ENCODE peak calls at places on chromosomes 6 and 20, in nine cellular contexts. One of them, this sample, is unnamed.
A peak's percentile ranks its signal among the peaks of the same experiment; 100 is the strongest.

GRCh38 chr6:132695773-132696172 is 18.1 kb downstream of the VNN1 start:
- DNase-seq in cardiac muscle cell: no peak
- DNase-seq in A172: peak; percentile 3
- DNase-seq in tibial artery: no peak
- DNase-seq in posterior cingulate gyrus: no peak
- DNase-seq in activated CD4-positive, alpha-beta T cell treated with anti-CD3 and anti-CD28 coated beads for 48 hours: no peak
- DNase-seq in pancreas: no peak
- DNase-seq in myocyte: no peak
- DNase-seq in ovary: no peak
- DNase-seq in this sample: no peak

GRCh38 chr6:95511404-95511803 is 65.9 kb upstream of the MANEA start:
- DNase-seq in tibial artery: no peak
- DNase-seq in posterior cingulate gyrus: no peak
- DNase-seq in cardiac muscle cell: no peak
- DNase-seq in pancreas: no peak
- DNase-seq in A172: no peak
- DNase-seq in activated CD4-positive, alpha-beta T cell treated with anti-CD3 and anti-CD28 coated beads for 48 hours: no peak
- DNase-seq in myocyte: no peak
- DNase-seq in ovary: no peak
- DNase-seq in this sample: no peak

GRCh38 chr20:19114410-19114809 is 98.0 kb upstream of the SLC24A3 start:
- DNase-seq in myocyte: no peak
- DNase-seq in posterior cingulate gyrus: no peak
- DNase-seq in tibial artery: no peak
- DNase-seq in A172: no peak
- DNase-seq in pancreas: no peak
- DNase-seq in activated CD4-positive, alpha-beta T cell treated with anti-CD3 and anti-CD28 coated beads for 48 hours: no peak
- DNase-seq in cardiac muscle cell: no peak
- DNase-seq in ovary: no peak
- DNase-seq in this sample: no peak

GRCh38 chr6:19538086-19538485 is 299.1 kb upstream of the ID4 start:
- DNase-seq in cardiac muscle cell: no peak
- DNase-seq in activated CD4-positive, alpha-beta T cell treated with anti-CD3 and anti-CD28 coated beads for 48 hours: no peak
- DNase-seq in myocyte: no peak
- DNase-seq in A172: no peak
- DNase-seq in tibial artery: no peak
- DNase-seq in ovary: no peak
- DNase-seq in posterior cingulate gyrus: no peak
- DNase-seq in pancreas: peak; percentile 66
- DNase-seq in this sample: no peak

GRCh38 chr6:53290547-53291510 is 57.9 kb downstream of the ELOVL5 start:
- DNase-seq in pancreas: no peak
- DNase-seq in ovary: no peak
- DNase-seq in myocyte: no peak
- DNase-seq in cardiac muscle cell: no peak
- DNase-seq in tibial artery: no peak
- DNase-seq in activated CD4-positive, alpha-beta T cell treated with anti-CD3 and anti-CD28 coated beads for 48 hours: peak; percentile 11
- DNase-seq in A172: no peak
- DNase-seq in posterior cingulate gyrus: no peak
- DNase-seq in this sample: no peak

GRCh38 chr6:98581725-98582124 is 252.6 kb upstream of the POU3F2 start:
- DNase-seq in tibial artery: no peak
- DNase-seq in A172: no peak
- DNase-seq in pancreas: no peak
- DNase-seq in cardiac muscle cell: no peak
- DNase-seq in posterior cingulate gyrus: no peak
- DNase-seq in myocyte: no peak
- DNase-seq in activated CD4-positive, alpha-beta T cell treated with anti-CD3 and anti-CD28 coated beads for 48 hours: no peak
- DNase-seq in ovary: no peak
- DNase-seq in this sample: no peak

GRCh38 chr6:15527838-15528617 is 134.8 kb downstream of the DTNBP1 start:
- DNase-seq in ovary: no peak
- DNase-seq in myocyte: no peak
- DNase-seq in A172: no peak
- DNase-seq in posterior cingulate gyrus: no peak
- DNase-seq in pancreas: no peak
- DNase-seq in tibial artery: no peak
- DNase-seq in cardiac muscle cell: no peak
- DNase-seq in activated CD4-positive, alpha-beta T cell treated with anti-CD3 and anti-CD28 coated beads for 48 hours: no peak
- DNase-seq in this sample: no peak

GRCh38 chr20:45174434-45175364 is at the start of gene PI3:
- DNase-seq in cardiac muscle cell: peak; percentile 85
- DNase-seq in activated CD4-positive, alpha-beta T cell treated with anti-CD3 and anti-CD28 coated beads for 48 hours: no peak
- DNase-seq in tibial artery: no peak
- DNase-seq in pancreas: no peak
- DNase-seq in myocyte: no peak
- DNase-seq in A172: peak; percentile 76
- DNase-seq in ovary: no peak
- DNase-seq in posterior cingulate gyrus: no peak
- DNase-seq in this sample: no peak

GRCh38 chr6:125944434-125944816 is 12.1 kb upstream of the HINT3 start:
- DNase-seq in ovary: peak; percentile 73
- DNase-seq in tibial artery: peak; percentile 77
- DNase-seq in posterior cingulate gyrus: peak; percentile 57
- DNase-seq in pancreas: peak; percentile 73
- DNase-seq in myocyte: peak; percentile 53
- DNase-seq in A172: peak; percentile 40
- DNase-seq in cardiac muscle cell: peak; percentile 91
- DNase-seq in activated CD4-positive, alpha-beta T cell treated with anti-CD3 and anti-CD28 coated beads for 48 hours: no peak
- DNase-seq in this sample: peak; percentile 31

GRCh38 chr20:44448753-44449546 is 26.7 kb upstream of the TTPAL start:
- DNase-seq in myocyte: no peak
- DNase-seq in tibial artery: no peak
- DNase-seq in cardiac muscle cell: peak; percentile 31
- DNase-seq in activated CD4-positive, alpha-beta T cell treated with anti-CD3 and anti-CD28 coated beads for 48 hours: peak; percentile 37
- DNase-seq in posterior cingulate gyrus: no peak
- DNase-seq in pancreas: no peak
- DNase-seq in ovary: no peak
- DNase-seq in A172: peak; percentile 21
- DNase-seq in this sample: no peak

GRCh38 chr6:31661867-31662723 is 1.5 kb upstream of the C6orf47 start:
- DNase-seq in cardiac muscle cell: no peak
- DNase-seq in A172: no peak
- DNase-seq in activated CD4-positive, alpha-beta T cell treated with anti-CD3 and anti-CD28 coated beads for 48 hours: no peak
- DNase-seq in pancreas: no peak
- DNase-seq in posterior cingulate gyrus: no peak
- DNase-seq in tibial artery: no peak
- DNase-seq in myocyte: no peak
- DNase-seq in ovary: peak; percentile 41
- DNase-seq in this sample: no peak

GRCh38 chr20:872855-873520 is 39.5 kb downstream of the FAM110A start:
- DNase-seq in posterior cingulate gyrus: no peak
- DNase-seq in myocyte: no peak
- DNase-seq in pancreas: no peak
- DNase-seq in A172: no peak
- DNase-seq in activated CD4-positive, alpha-beta T cell treated with anti-CD3 and anti-CD28 coated beads for 48 hours: no peak
- DNase-seq in ovary: no peak
- DNase-seq in tibial artery: no peak
- DNase-seq in cardiac muscle cell: no peak
- DNase-seq in this sample: no peak

GRCh38 chr6:37303891-37304503 is 46.1 kb upstream of the TMEM217 start:
- DNase-seq in cardiac muscle cell: peak; percentile 61
- DNase-seq in A172: peak; percentile 29
- DNase-seq in myocyte: peak; percentile 46
- DNase-seq in activated CD4-positive, alpha-beta T cell treated with anti-CD3 and anti-CD28 coated beads for 48 hours: peak; percentile 27
- DNase-seq in posterior cingulate gyrus: no peak
- DNase-seq in ovary: peak; percentile 45
- DNase-seq in pancreas: no peak
- DNase-seq in tibial artery: no peak
- DNase-seq in this sample: no peak

GRCh38 chr6:12238191-12238590 is 52.0 kb upstream of the EDN1 start:
- DNase-seq in tibial artery: no peak
- DNase-seq in posterior cingulate gyrus: no peak
- DNase-seq in cardiac muscle cell: no peak
- DNase-seq in A172: no peak
- DNase-seq in myocyte: no peak
- DNase-seq in activated CD4-positive, alpha-beta T cell treated with anti-CD3 and anti-CD28 coated beads for 48 hours: no peak
- DNase-seq in pancreas: no peak
- DNase-seq in ovary: no peak
- DNase-seq in this sample: no peak

GRCh38 chr6:110282412-110282811 is 75.7 kb downstream of the METTL24 start:
- DNase-seq in pancreas: no peak
- DNase-seq in ovary: no peak
- DNase-seq in cardiac muscle cell: no peak
- DNase-seq in posterior cingulate gyrus: no peak
- DNase-seq in A172: no peak
- DNase-seq in tibial artery: no peak
- DNase-seq in myocyte: no peak
- DNase-seq in activated CD4-positive, alpha-beta T cell treated with anti-CD3 and anti-CD28 coated beads for 48 hours: no peak
- DNase-seq in this sample: no peak

GRCh38 chr6:157561929-157562810 is 181.2 kb downstream of the ZDHHC14 start:
- DNase-seq in ovary: no peak
- DNase-seq in tibial artery: no peak
- DNase-seq in posterior cingulate gyrus: no peak
- DNase-seq in cardiac muscle cell: no peak
- DNase-seq in A172: no peak
- DNase-seq in activated CD4-positive, alpha-beta T cell treated with anti-CD3 and anti-CD28 coated beads for 48 hours: no peak
- DNase-seq in pancreas: no peak
- DNase-seq in myocyte: no peak
- DNase-seq in this sample: no peak

GRCh38 chr20:19682249-19682648 is 75.8 kb upstream of the RIN2 start:
- DNase-seq in myocyte: no peak
- DNase-seq in pancreas: no peak
- DNase-seq in posterior cingulate gyrus: no peak
- DNase-seq in activated CD4-positive, alpha-beta T cell treated with anti-CD3 and anti-CD28 coated beads for 48 hours: no peak
- DNase-seq in tibial artery: no peak
- DNase-seq in cardiac muscle cell: no peak
- DNase-seq in ovary: no peak
- DNase-seq in A172: no peak
- DNase-seq in this sample: no peak